ENCODE peak calls at places on chromosomes 5 and 9, in eight cellular contexts. K is lung; O is fibroblast of the aortic adventitia; F is AG08396; Z is putamen; E is activated CD8-positive, alpha-beta memory T cell treated with anti-CD3 and anti-CD28 coated beads for 4 hours; T is CD8-positive, alpha-beta T cell; H is activated T-helper 9 cell treated with anti-CD3 and anti-CD28 coated beads, Interleukin-2, amount 50 U/mL, for 16 hours. G is an unnamed sample.

GRCh38 chr5:92678576-92679105 is 902.4 kb downstream of the NR2F1-AS1 start:
- DNase-seq in K (no peak), O (peak), F (no peak), Z (peak), E (no peak), T (no peak), H (no peak), G (no peak)

GRCh38 chr9:113943112-113944009 is 67.3 kb downstream of the ZNF618 start:
- DNase-seq in K (peak), O (peak), F (no peak), Z (no peak), E (no peak), T (no peak), H (no peak), G (no peak)

GRCh38 chr9:78064075-78064474 is 32.5 kb upstream of the GNAQ start:
- DNase-seq in K (no peak), O (peak), F (no peak), Z (peak), E (no peak), T (no peak), H (no peak), G (no peak)

GRCh38 chr5:96509721-96510383 is 76.8 kb upstream of the PCSK1 start:
- DNase-seq in K (no peak), O (peak), F (peak), Z (no peak), E (no peak), T (no peak), H (no peak), G (no peak)

GRCh38 chr5:1172670-1173404 is 28.6 kb upstream of the SLC6A19 start:
- DNase-seq in K (no peak), O (no peak), F (no peak), Z (no peak), E (no peak), T (no peak), H (no peak), G (peak)

GRCh38 chr5:171688696-171689495 is 96.7 kb upstream of the SMIM23 start:
- DNase-seq in K (no peak), O (no peak), F (no peak), Z (no peak), E (no peak), T (no peak), H (no peak), G (no peak)

GRCh38 chr5:139577689-139578347 is 16.7 kb downstream of the UBE2D2 start:
- DNase-seq in K (no peak), O (no peak), F (no peak), Z (no peak), E (no peak), T (no peak), H (no peak), G (no peak)

GRCh38 chr9:136833381-136834142 is 8.7 kb upstream of the AJM1 start:
- DNase-seq in K (no peak), O (no peak), F (no peak), Z (no peak), E (no peak), T (no peak), H (no peak), G (no peak)

GRCh38 chr9:97109194-97109811 is 70.4 kb upstream of the CTSV start:
- DNase-seq in K (no peak), O (peak), F (peak), Z (peak), E (no peak), T (no peak), H (no peak), G (peak)

GRCh38 chr9:98081477-98082219 is 25.1 kb downstream of the NANS start:
- DNase-seq in K (no peak), O (no peak), F (peak), Z (no peak), E (no peak), T (no peak), H (peak), G (peak)

GRCh38 chr5:173638631-173639030 is 22.2 kb upstream of the BOD1 start:
- DNase-seq in K (no peak), O (no peak), F (no peak), Z (no peak), E (no peak), T (no peak), H (no peak), G (no peak)

GRCh38 chr9:127163409-127163808 is 41.0 kb upstream of the ANGPTL2 start:
- DNase-seq in K (no peak), O (peak), F (no peak), Z (no peak), E (no peak), T (no peak), H (no peak), G (no peak)

GRCh38 chr9:95923794-95924193 is 48.3 kb downstream of the ERCC6L2 start:
- DNase-seq in K (no peak), O (no peak), F (no peak), Z (no peak), E (no peak), T (no peak), H (no peak), G (no peak)

GRCh38 chr5:40879163-40879942 is 29.9 kb upstream of the C7 start:
- DNase-seq in K (no peak), O (peak), F (peak), Z (peak), E (no peak), T (no peak), H (no peak), G (no peak)

GRCh38 chr5:6496636-6497035 is 48.0 kb downstream of the UBE2QL1 start:
- DNase-seq in K (no peak), O (no peak), F (no peak), Z (no peak), E (no peak), T (no peak), H (no peak), G (no peak)

GRCh38 chr5:38905516-38905915 is 59.7 kb downstream of the OSMR start:
- DNase-seq in K (no peak), O (peak), F (no peak), Z (no peak), E (no peak), T (no peak), H (no peak), G (no peak)

GRCh38 chr9:84846501-84847323 is 177.2 kb downstream of the NTRK2 start:
- DNase-seq in K (no peak), O (no peak), F (no peak), Z (no peak), E (no peak), T (no peak), H (no peak), G (no peak)

GRCh38 chr5:33937017-33937699 is 972 bp downstream of the RXFP3 start:
- DNase-seq in K (no peak), O (no peak), F (no peak), Z (no peak), E (no peak), T (no peak), H (no peak), G (no peak)

GRCh38 chr5:112419050-112419595 is at the start of gene EPB41L4A:
- DNase-seq in K (no peak), O (no peak), F (peak), Z (no peak), E (no peak), T (no peak), H (no peak), G (peak)

GRCh38 chr9:133048595-133048994 is 13.2 kb upstream of the CEL start:
- DNase-seq in K (no peak), O (no peak), F (peak), Z (no peak), E (no peak), T (no peak), H (no peak), G (no peak)

GRCh38 chr5:134143431-134143830 is 28.9 kb downstream of the TCF7 start:
- DNase-seq in K (no peak), O (no peak), F (no peak), Z (no peak), E (no peak), T (no peak), H (no peak), G (no peak)

GRCh38 chr5:99019812-99020697 is 91.2 kb upstream of the CHD1 start:
- DNase-seq in K (no peak), O (peak), F (peak), Z (no peak), E (no peak), T (no peak), H (no peak), G (no peak)

GRCh38 chr5:172151661-172152210 is 36.3 kb downstream of the STK10 start:
- DNase-seq in K (no peak), O (no peak), F (no peak), Z (no peak), E (no peak), T (no peak), H (no peak), G (no peak)

GRCh38 chr5:14439087-14439841 is 142.3 kb upstream of the OTULINL start:
- DNase-seq in K (no peak), O (peak), F (no peak), Z (no peak), E (no peak), T (no peak), H (no peak), G (no peak)

GRCh38 chr5:53381-54174 is 38.4 kb upstream of the PLEKHG4B start:
- DNase-seq in K (peak), O (no peak), F (peak), Z (no peak), E (peak), T (no peak), H (peak), G (peak)